ENCODE peak calls at places on chromosome 5, in five cellular contexts. One of them, this sample, is unnamed.
A peak's percentile ranks its signal among the peaks of the same experiment; 100 is the strongest.

GRCh38 chr5:137610598-137610997 is 111.5 kb upstream of the SPOCK1 start:
- DNase-seq in Calu3: no peak
- DNase-seq in cerebellum: no peak
- DNase-seq in head of caudate nucleus: no peak
- DNase-seq in GM04503: no peak
- DNase-seq in this sample: no peak

GRCh38 chr5:74206571-74207550 is 433.7 kb downstream of the ENC1 start:
- DNase-seq in Calu3: peak; percentile 60
- DNase-seq in cerebellum: peak; percentile 27
- DNase-seq in head of caudate nucleus: peak; percentile 51
- DNase-seq in GM04503: peak; percentile 60
- DNase-seq in this sample: peak; percentile 97

GRCh38 chr5:106121972-106122605 is 1548.6 kb downstream of the EFNA5 start:
- DNase-seq in Calu3: peak; percentile 41
- DNase-seq in cerebellum: no peak
- DNase-seq in head of caudate nucleus: no peak
- DNase-seq in GM04503: no peak
- DNase-seq in this sample: no peak

GRCh38 chr5:172886974-172887491 is 53.0 kb downstream of the ERGIC1 start:
- DNase-seq in Calu3: no peak
- DNase-seq in cerebellum: no peak
- DNase-seq in head of caudate nucleus: peak; percentile 66
- DNase-seq in GM04503: peak; percentile 96
- DNase-seq in this sample: no peak

GRCh38 chr5:96141749-96142148 is 180.1 kb upstream of the ELL2 start:
- DNase-seq in Calu3: peak; percentile 15
- DNase-seq in cerebellum: no peak
- DNase-seq in head of caudate nucleus: no peak
- DNase-seq in GM04503: no peak
- DNase-seq in this sample: no peak

GRCh38 chr5:119393746-119394145 is 37.9 kb downstream of the TNFAIP8 start:
- DNase-seq in Calu3: no peak
- DNase-seq in cerebellum: no peak
- DNase-seq in head of caudate nucleus: no peak
- DNase-seq in GM04503: no peak
- DNase-seq in this sample: no peak

GRCh38 chr5:139755892-139756671 is 39.5 kb upstream of the PSD2 start:
- DNase-seq in Calu3: no peak
- DNase-seq in cerebellum: no peak
- DNase-seq in head of caudate nucleus: no peak
- DNase-seq in GM04503: no peak
- DNase-seq in this sample: no peak

GRCh38 chr5:116137544-116138378 is 52.9 kb downstream of the COMMD10 start:
- DNase-seq in Calu3: peak; percentile 36
- DNase-seq in cerebellum: peak; percentile 53
- DNase-seq in head of caudate nucleus: no peak
- DNase-seq in GM04503: peak; percentile 2
- DNase-seq in this sample: peak; percentile 78

GRCh38 chr5:136123236-136123768 is 9.3 kb upstream of the SMAD5 start:
- DNase-seq in Calu3: peak; percentile 70
- DNase-seq in cerebellum: no peak
- DNase-seq in head of caudate nucleus: no peak
- DNase-seq in GM04503: no peak
- DNase-seq in this sample: no peak

GRCh38 chr5:85604786-85605185 is 1013.0 kb upstream of the COX7C start:
- DNase-seq in Calu3: no peak
- DNase-seq in cerebellum: no peak
- DNase-seq in head of caudate nucleus: no peak
- DNase-seq in GM04503: no peak
- DNase-seq in this sample: no peak

GRCh38 chr5:8628521-8628920 is 759.6 kb downstream of the MTRR start:
- DNase-seq in Calu3: no peak
- DNase-seq in cerebellum: no peak
- DNase-seq in head of caudate nucleus: no peak
- DNase-seq in GM04503: no peak
- DNase-seq in this sample: no peak

GRCh38 chr5:92560698-92561361 is 1020.2 kb downstream of the NR2F1-AS1 start:
- DNase-seq in Calu3: no peak
- DNase-seq in cerebellum: no peak
- DNase-seq in head of caudate nucleus: no peak
- DNase-seq in GM04503: no peak
- DNase-seq in this sample: peak; percentile 63

GRCh38 chr5:1058549-1058945 is 49.9 kb downstream of the NKD2 start:
- DNase-seq in Calu3: no peak
- DNase-seq in cerebellum: no peak
- DNase-seq in head of caudate nucleus: no peak
- DNase-seq in GM04503: no peak
- DNase-seq in this sample: no peak

GRCh38 chr5:17149786-17150185 is 67.6 kb upstream of the BASP1 start:
- DNase-seq in Calu3: no peak
- DNase-seq in cerebellum: no peak
- DNase-seq in head of caudate nucleus: no peak
- DNase-seq in GM04503: no peak
- DNase-seq in this sample: no peak

GRCh38 chr5:143494595-143494994 is 91.1 kb upstream of the NR3C1 start:
- DNase-seq in Calu3: no peak
- DNase-seq in cerebellum: no peak
- DNase-seq in head of caudate nucleus: no peak
- DNase-seq in GM04503: no peak
- DNase-seq in this sample: no peak

GRCh38 chr5:34627794-34628193 is 28.3 kb upstream of the RAI14 start:
- DNase-seq in Calu3: no peak
- DNase-seq in cerebellum: no peak
- DNase-seq in head of caudate nucleus: no peak
- DNase-seq in GM04503: peak; percentile 60
- DNase-seq in this sample: no peak

GRCh38 chr5:61264273-61264661 is 67.8 kb upstream of the ZSWIM6 start:
- DNase-seq in Calu3: no peak
- DNase-seq in cerebellum: no peak
- DNase-seq in head of caudate nucleus: no peak
- DNase-seq in GM04503: no peak
- DNase-seq in this sample: no peak

GRCh38 chr5:176415240-176416122 is 858 bp downstream of the CLTB start:
- DNase-seq in Calu3: peak; percentile 49
- DNase-seq in cerebellum: peak; percentile 36
- DNase-seq in head of caudate nucleus: no peak
- DNase-seq in GM04503: no peak
- DNase-seq in this sample: no peak

GRCh38 chr5:133373121-133373870 is 239.0 kb downstream of the FSTL4 start:
- DNase-seq in Calu3: no peak
- DNase-seq in cerebellum: no peak
- DNase-seq in head of caudate nucleus: peak; percentile 33
- DNase-seq in GM04503: no peak
- DNase-seq in this sample: no peak

GRCh38 chr5:177154003-177154643 is 20.6 kb downstream of the NSD1 start:
- DNase-seq in Calu3: no peak
- DNase-seq in cerebellum: no peak
- DNase-seq in head of caudate nucleus: no peak
- DNase-seq in GM04503: peak; percentile 31
- DNase-seq in this sample: no peak

GRCh38 chr5:35117960-35118359 is 70.2 kb upstream of the AGXT2 start:
- DNase-seq in Calu3: no peak
- DNase-seq in cerebellum: no peak
- DNase-seq in head of caudate nucleus: no peak
- DNase-seq in GM04503: peak; percentile 68
- DNase-seq in this sample: no peak

GRCh38 chr5:94217216-94217615 is 401.2 kb downstream of the KIAA0825 start:
- DNase-seq in Calu3: no peak
- DNase-seq in cerebellum: no peak
- DNase-seq in head of caudate nucleus: no peak
- DNase-seq in GM04503: no peak
- DNase-seq in this sample: no peak

GRCh38 chr5:179907570-179908324 is at the start of gene TBC1D9B:
- DNase-seq in Calu3: peak; percentile 74
- DNase-seq in cerebellum: peak; percentile 84
- DNase-seq in head of caudate nucleus: peak; percentile 48
- DNase-seq in GM04503: peak; percentile 9
- DNase-seq in this sample: peak; percentile 69

GRCh38 chr5:159786201-159786600 is 130.1 kb upstream of the ADRA1B start:
- DNase-seq in Calu3: no peak
- DNase-seq in cerebellum: no peak
- DNase-seq in head of caudate nucleus: no peak
- DNase-seq in GM04503: no peak
- DNase-seq in this sample: no peak

GRCh38 chr5:53109041-53109435 is 519 bp downstream of the MOCS2 start:
- DNase-seq in Calu3: no peak
- DNase-seq in cerebellum: no peak
- DNase-seq in head of caudate nucleus: no peak
- DNase-seq in GM04503: no peak
- DNase-seq in this sample: no peak

GRCh38 chr5:13477118-13477737 is 467.3 kb downstream of the DNAH5 start:
- DNase-seq in Calu3: no peak
- DNase-seq in cerebellum: no peak
- DNase-seq in head of caudate nucleus: no peak
- DNase-seq in GM04503: peak; percentile 6
- DNase-seq in this sample: no peak

This sample was measured in NCI-H446.